ENCODE peak calls at places on chromosome 2, in eight cellular contexts. L, X, S, N, M, Z, C and U are unnamed samples.

GRCh38 chr2:198054299-198054698 is 249.9 kb downstream of the PLCL1 start:
- DNase-seq in N (no peak), C (no peak), Z (peak), M (peak), X (peak), S (peak), L (peak), U (peak)

GRCh38 chr2:54531558-54531957 is 75.4 kb downstream of the SPTBN1 start:
- DNase-seq in L (no peak), C (no peak), M (no peak), X (no peak), Z (peak), N (no peak), S (no peak), U (no peak)

GRCh38 chr2:229170907-229171306 is 100.2 kb downstream of the PID1 start:
- DNase-seq in N (no peak), Z (no peak), L (no peak), M (no peak), S (no peak), C (no peak), X (no peak), U (no peak)

GRCh38 chr2:1886405-1886992 is 142.2 kb upstream of the PXDN start:
- DNase-seq in X (peak), M (peak), S (peak), N (peak), C (peak), L (peak), Z (peak), U (peak)

GRCh38 chr2:51795248-51795888 is 763.4 kb upstream of the NRXN1 start:
- DNase-seq in L (peak), X (no peak), S (no peak), M (peak), Z (peak), N (no peak), C (peak), U (no peak)

GRCh38 chr2:25416674-25417073 is 74.9 kb upstream of the DNMT3A start:
- DNase-seq in S (no peak), X (no peak), L (no peak), C (no peak), N (no peak), M (no peak), Z (no peak), U (no peak)

GRCh38 chr2:185658766-185659165 is 79.8 kb upstream of the FSIP2 start:
- DNase-seq in C (no peak), X (no peak), Z (no peak), S (no peak), L (no peak), N (no peak), M (no peak), U (no peak)

GRCh38 chr2:26002617-26003310 is 20.5 kb upstream of the KIF3C start:
- DNase-seq in N (no peak), M (no peak), C (no peak), S (no peak), Z (no peak), X (no peak), L (no peak), U (no peak)

GRCh38 chr2:33115196-33115595 is 168.4 kb downstream of the LTBP1 start:
- DNase-seq in C (no peak), X (no peak), L (no peak), M (no peak), N (no peak), S (no peak), Z (no peak), U (no peak)

GRCh38 chr2:45904267-45904921 is 252.9 kb downstream of the PRKCE start:
- DNase-seq in S (no peak), L (no peak), M (no peak), X (no peak), C (no peak), Z (no peak), N (no peak), U (no peak)

GRCh38 chr2:127634626-127635379 is 11.2 kb upstream of the GPR17 start:
- DNase-seq in C (no peak), M (no peak), X (no peak), N (no peak), L (no peak), S (no peak), Z (no peak), U (no peak)

GRCh38 chr2:197310940-197311485 is 433 bp upstream of the ANKRD44 start:
- DNase-seq in C (no peak), N (no peak), Z (peak), M (no peak), S (no peak), L (no peak), X (no peak), U (no peak)

GRCh38 chr2:33573657-33574056 is 25.4 kb downstream of the FAM98A start:
- DNase-seq in C (no peak), S (no peak), X (no peak), Z (no peak), L (no peak), M (no peak), N (no peak), U (no peak)

GRCh38 chr2:74037379-74037860 is 52.7 kb downstream of the TET3 start:
- DNase-seq in Z (no peak), M (no peak), N (peak), X (no peak), L (no peak), S (no peak), C (no peak), U (no peak)

GRCh38 chr2:207139551-207139950 is 26.2 kb downstream of the KLF7 start:
- DNase-seq in M (no peak), S (no peak), C (no peak), L (no peak), X (no peak), Z (no peak), N (no peak), U (no peak)

GRCh38 chr2:7724336-7724735 is 807.1 kb downstream of the RNF144A start:
- DNase-seq in X (no peak), Z (no peak), S (no peak), N (no peak), C (no peak), M (peak), L (no peak), U (no peak)

GRCh38 chr2:229815858-229816257 is 101.5 kb upstream of the DNER start:
- DNase-seq in L (no peak), N (no peak), X (no peak), Z (peak), C (no peak), S (no peak), M (no peak), U (peak)

GRCh38 chr2:40431600-40431955 is 20.3 kb downstream of the SLC8A1 start:
- DNase-seq in C (no peak), X (peak), S (no peak), N (peak), M (no peak), Z (peak), L (no peak), U (no peak)